ENCODE peak calls at places on chromosomes 16 and 17, in eight cellular contexts. J is glutamatergic neuron; T is NCI-H1417; E is activated CD8-positive, alpha-beta T cell treated with anti-CD3 and anti-CD28 coated beads for 36 hours; A is NCI-H1694; V is NCI-H2107; R is small intestine; L is WTC11. M is an unnamed sample.
A peak's percentile ranks its signal among the peaks of the same experiment; 100 is the strongest.

GRCh38 chr16:63719926-63720325 is 1401.9 kb downstream of the CDH11 start:
- DNase-seq in E (no peak), V (no peak), L (no peak), R (peak; percentile 91), J (no peak), T (no peak), A (no peak), M (no peak)

GRCh38 chr17:16406742-16407674 is 8.4 kb upstream of the TRPV2 start:
- DNase-seq in T (peak; percentile 46), L (peak; percentile 90), E (no peak), R (peak; percentile 45), J (peak; percentile 74), A (peak; percentile 66), V (no peak), M (peak; percentile 61)

GRCh38 chr17:68540981-68541380 is 28.8 kb downstream of the PRKAR1A start:
- DNase-seq in J (no peak), R (no peak), T (no peak), E (no peak), A (no peak), L (no peak), V (no peak), M (no peak)

GRCh38 chr17:61454932-61455753 is 2.9 kb downstream of the TBX4 start:
- DNase-seq in J (no peak), L (peak; percentile 40), V (no peak), E (no peak), A (no peak), T (no peak), R (no peak), M (no peak)

GRCh38 chr17:917391-917811 is 62.2 kb downstream of the NXN start:
- DNase-seq in A (no peak), J (no peak), T (no peak), E (no peak), V (no peak), R (no peak), L (no peak), M (no peak)

GRCh38 chr17:71975331-71975801 is 145.5 kb upstream of the SOX9 start:
- DNase-seq in T (no peak), J (no peak), V (no peak), L (no peak), R (no peak), A (no peak), E (no peak), M (no peak)

GRCh38 chr17:40550608-40551007 is 14.7 kb downstream of the CCR7 start:
- DNase-seq in E (no peak), R (no peak), V (no peak), L (peak; percentile 4), A (no peak), T (no peak), J (no peak), M (no peak)

GRCh38 chr16:48531011-48531962 is 78.7 kb downstream of the N4BP1 start:
- DNase-seq in T (no peak), V (no peak), E (no peak), L (no peak), A (peak; percentile 60), J (peak; percentile 65), R (no peak), M (no peak)

GRCh38 chr17:9230346-9230745 is 209.0 kb downstream of the NTN1 start:
- DNase-seq in R (no peak), V (no peak), A (no peak), E (no peak), T (no peak), J (peak; percentile 9), L (no peak), M (no peak)

GRCh38 chr16:13148836-13149235 is 247.4 kb downstream of the SHISA9 start:
- DNase-seq in L (no peak), J (no peak), T (no peak), R (no peak), V (peak; percentile 78), A (no peak), E (no peak), M (no peak)

GRCh38 chr17:42456223-42457106 is 2.2 kb upstream of the ATP6V0A1 start:
- DNase-seq in A (no peak), L (no peak), R (peak; percentile 45), V (no peak), T (no peak), J (no peak), E (no peak), M (no peak)

GRCh38 chr16:87241135-87241771 is 75.9 kb downstream of the C16orf95 start:
- DNase-seq in A (no peak), E (no peak), J (no peak), T (no peak), V (no peak), R (peak; percentile 20), L (no peak), M (no peak)

GRCh38 chr16:4498546-4499195 is 22.5 kb downstream of the HMOX2 start:
- DNase-seq in J (no peak), A (no peak), L (no peak), T (no peak), V (no peak), E (no peak), R (no peak), M (no peak)

GRCh38 chr17:71966055-71966454 is 154.8 kb upstream of the SOX9 start:
- DNase-seq in L (no peak), E (no peak), A (no peak), J (no peak), R (no peak), V (no peak), T (no peak), M (no peak)

GRCh38 chr16:81940781-81941560 is 70.3 kb downstream of the SDR42E1 start:
- DNase-seq in T (no peak), J (no peak), E (peak; percentile 7), L (no peak), R (peak; percentile 60), V (no peak), A (peak; percentile 3), M (no peak)

GRCh38 chr17:80851277-80851925 is 140.2 kb upstream of the CHMP6 start:
- DNase-seq in V (no peak), T (no peak), E (no peak), R (no peak), J (no peak), A (no peak), L (no peak), M (no peak)

GRCh38 chr16:20916927-20917326 is 16.4 kb downstream of the LYRM1 start:
- DNase-seq in J (no peak), A (no peak), E (no peak), L (no peak), V (no peak), T (no peak), R (no peak), M (no peak)

GRCh38 chr17:45241315-45242011 is 19.8 kb downstream of the FMNL1 start:
- DNase-seq in E (no peak), R (no peak), T (peak; percentile 78), J (peak; percentile 58), V (no peak), A (no peak), L (peak; percentile 79), M (peak; percentile 51)

GRCh38 chr17:8173871-8174322 is 2.3 kb downstream of the TMEM107 start:
- DNase-seq in L (no peak), R (no peak), A (no peak), V (no peak), E (no peak), J (no peak), T (peak; percentile 46), M (no peak)

GRCh38 chr16:5845046-5845445 is 747.5 kb upstream of the EEF2KMT start:
- DNase-seq in T (no peak), E (no peak), J (no peak), V (no peak), L (no peak), R (no peak), A (no peak), M (no peak)

GRCh38 chr17:55672585-55673501 is 49.8 kb downstream of the TMEM100 start:
- DNase-seq in V (no peak), R (no peak), A (no peak), E (peak; percentile 2), T (no peak), J (no peak), L (no peak), M (no peak)

GRCh38 chr16:58850019-58850626 is 116.0 kb upstream of the GOT2 start:
- DNase-seq in R (no peak), L (no peak), T (no peak), V (no peak), E (no peak), J (no peak), A (no peak), M (no peak)

GRCh38 chr17:83189013-83189672 is 109.7 kb downstream of the METRNL start:
- DNase-seq in T (no peak), V (no peak), A (no peak), L (peak; percentile 1), J (no peak), E (no peak), R (no peak), M (no peak)

M was measured in neuronal stem cell.